ENCODE peak calls at places on chromosomes 5 and 9, in eight cellular contexts. A is NCI-H460, M is germinal center, N is activated T-cell treated with anti-CD3 and anti-CD28 coated beads for 1 hour, U is GM12865, C is NB4, R is NT2/D1, I is colonic mucosa. G is an unnamed sample.
A peak's percentile ranks its signal among the peaks of the same experiment; 100 is the strongest.

GRCh38 chr5:59943721-59944120 is 50.2 kb upstream of the PDE4D start:
- DNase-seq in N (no peak), A (no peak), U (no peak), I (peak; percentile 19), C (peak; percentile 88), M (no peak), R (no peak), G (no peak)

GRCh38 chr9:114318416-114318815 is 4.5 kb upstream of the ORM1 start:
- DNase-seq in A (no peak), N (no peak), M (no peak), C (no peak), U (no peak), I (peak; percentile 6), R (no peak), G (no peak)

GRCh38 chr5:43386960-43387362 is 25.2 kb downstream of the CCL28 start:
- DNase-seq in A (no peak), C (no peak), N (no peak), M (no peak), U (peak; percentile 61), R (no peak), I (no peak), G (peak; percentile 31)

GRCh38 chr5:134477462-134478245 is 47.8 kb upstream of the JADE2 start:
- DNase-seq in U (no peak), C (no peak), M (no peak), I (no peak), N (no peak), A (no peak), R (no peak), G (no peak)

GRCh38 chr9:92534199-92535159 is 1.3 kb downstream of the ECM2 start:
- DNase-seq in I (no peak), M (no peak), C (no peak), U (peak; percentile 51), N (no peak), R (no peak), A (no peak), G (peak; percentile 17)

GRCh38 chr5:763397-763796 is 21.1 kb downstream of the ZDHHC11B start:
- DNase-seq in R (no peak), M (no peak), U (no peak), A (no peak), N (no peak), I (no peak), C (no peak), G (no peak)

GRCh38 chr9:79236466-79236865 is 335.3 kb upstream of the TLE4 start:
- DNase-seq in N (no peak), R (no peak), I (no peak), A (no peak), U (no peak), M (no peak), C (no peak), G (no peak)

GRCh38 chr5:68484307-68485068 is 268.9 kb downstream of the PIK3R1 start:
- DNase-seq in U (peak; percentile 20), C (peak; percentile 4), N (no peak), R (no peak), I (no peak), A (no peak), M (no peak), G (no peak)

GRCh38 chr5:139088024-139088423 is 110.1 kb downstream of the SIL1 start:
- DNase-seq in A (peak; percentile 13), C (no peak), M (no peak), R (no peak), N (no peak), I (no peak), U (no peak), G (no peak)

GRCh38 chr9:10242255-10242654 is 370.5 kb downstream of the PTPRD start:
- DNase-seq in C (no peak), M (no peak), N (no peak), I (no peak), U (no peak), R (no peak), A (no peak), G (no peak)

GRCh38 chr5:91151947-91152346 is 231.2 kb downstream of the ARRDC3 start:
- DNase-seq in A (peak; percentile 42), N (no peak), I (no peak), C (peak; percentile 23), U (no peak), R (no peak), M (no peak), G (no peak)

GRCh38 chr5:176810687-176811501 is 535 bp downstream of the UNC5A start:
- DNase-seq in A (no peak), M (no peak), I (no peak), C (no peak), R (no peak), N (no peak), U (no peak), G (no peak)

GRCh38 chr9:107895524-107896001 is 406.0 kb upstream of the KLF4 start:
- DNase-seq in M (no peak), R (no peak), C (no peak), U (no peak), N (no peak), I (no peak), A (no peak), G (no peak)

GRCh38 chr9:127149463-127150390 is 27.3 kb upstream of the ANGPTL2 start:
- DNase-seq in A (no peak), U (no peak), M (no peak), R (no peak), I (no peak), C (no peak), N (no peak), G (no peak)

GRCh38 chr9:115198018-115198417 is 80.1 kb upstream of the TNC start:
- DNase-seq in N (no peak), A (no peak), U (no peak), C (no peak), I (peak; percentile 29), R (no peak), M (no peak), G (no peak)

GRCh38 chr9:136689108-136689460 is 1.8 kb upstream of the AGPAT2 start:
- DNase-seq in M (no peak), R (no peak), C (no peak), N (no peak), A (no peak), U (no peak), I (no peak), G (no peak)

GRCh38 chr9:111720170-111720569 is 58.8 kb downstream of the GNG10 start:
- DNase-seq in A (no peak), I (no peak), M (no peak), N (no peak), R (no peak), C (peak; percentile 3), U (no peak), G (no peak)

GRCh38 chr9:118215544-118215943 is 511.3 kb downstream of the TLR4 start:
- DNase-seq in M (no peak), R (no peak), U (no peak), A (no peak), I (no peak), N (no peak), C (no peak), G (no peak)

GRCh38 chr5:157066950-157067349 is 8.0 kb upstream of the HAVCR1 start:
- DNase-seq in C (no peak), M (no peak), I (no peak), N (no peak), U (no peak), R (no peak), A (no peak), G (no peak)

GRCh38 chr9:111866976-111867375 is 29.6 kb upstream of the UGCG start:
- DNase-seq in N (no peak), I (no peak), C (no peak), M (no peak), A (no peak), U (no peak), R (no peak), G (no peak)

GRCh38 chr5:84524491-84524890 is 139.8 kb upstream of the EDIL3 start:
- DNase-seq in M (no peak), R (no peak), C (no peak), U (no peak), I (no peak), N (no peak), A (no peak), G (no peak)

GRCh38 chr5:31806566-31806965 is 167.6 kb downstream of the PDZD2 start:
- DNase-seq in N (no peak), A (no peak), M (no peak), U (no peak), R (no peak), I (no peak), C (no peak), G (no peak)

G was measured in GM06990.